ENCODE peak calls at places on chromosome 1, in ten cellular contexts. One of them, this sample, is unnamed.

GRCh38 chr1:107789817-107790609 is 175.0 kb downstream of the VAV3 start:
- DNase-seq in SJSA1: no peak
- DNase-seq in NCI-H345: peak; percentile 62
- DNase-seq in cardiac muscle cell: no peak
- DNase-seq in activated naive CD4-positive, alpha-beta T cell treated with Interleukin-2 at 50 U/mL for 16 hours: no peak
- DNase-seq in fibroblast of pulmonary artery: no peak
- DNase-seq in omental fat pad: no peak
- DNase-seq in stimulated activated CD8-positive, alpha-beta memory T cell treated with anti-CD3 and anti-CD28 coated beads, Interleukin-4, amount 100 ng/mL, for 1 hour: no peak
- DNase-seq in T1000: no peak
- DNase-seq in AG08396: no peak
- DNase-seq in this sample: no peak

GRCh38 chr1:163094589-163094988 is 25.4 kb downstream of the RGS4 start:
- DNase-seq in SJSA1: no peak
- DNase-seq in NCI-H345: no peak
- DNase-seq in cardiac muscle cell: no peak
- DNase-seq in activated naive CD4-positive, alpha-beta T cell treated with Interleukin-2 at 50 U/mL for 16 hours: no peak
- DNase-seq in fibroblast of pulmonary artery: no peak
- DNase-seq in omental fat pad: no peak
- DNase-seq in stimulated activated CD8-positive, alpha-beta memory T cell treated with anti-CD3 and anti-CD28 coated beads, Interleukin-4, amount 100 ng/mL, for 1 hour: no peak
- DNase-seq in T1000: no peak
- DNase-seq in AG08396: no peak
- DNase-seq in this sample: no peak

GRCh38 chr1:65412984-65413375 is 7.5 kb upstream of the LEPR start:
- DNase-seq in SJSA1: no peak
- DNase-seq in NCI-H345: no peak
- DNase-seq in cardiac muscle cell: no peak
- DNase-seq in activated naive CD4-positive, alpha-beta T cell treated with Interleukin-2 at 50 U/mL for 16 hours: no peak
- DNase-seq in fibroblast of pulmonary artery: no peak
- DNase-seq in omental fat pad: no peak
- DNase-seq in stimulated activated CD8-positive, alpha-beta memory T cell treated with anti-CD3 and anti-CD28 coated beads, Interleukin-4, amount 100 ng/mL, for 1 hour: no peak
- DNase-seq in T1000: peak; percentile 23
- DNase-seq in AG08396: peak; percentile 22
- DNase-seq in this sample: no peak

GRCh38 chr1:39081266-39082139 is 55.4 kb downstream of the NDUFS5 start:
- DNase-seq in SJSA1: no peak
- DNase-seq in NCI-H345: peak; percentile 35
- DNase-seq in cardiac muscle cell: no peak
- DNase-seq in activated naive CD4-positive, alpha-beta T cell treated with Interleukin-2 at 50 U/mL for 16 hours: peak; percentile 21
- DNase-seq in fibroblast of pulmonary artery: no peak
- DNase-seq in omental fat pad: no peak
- DNase-seq in stimulated activated CD8-positive, alpha-beta memory T cell treated with anti-CD3 and anti-CD28 coated beads, Interleukin-4, amount 100 ng/mL, for 1 hour: no peak
- DNase-seq in T1000: no peak
- DNase-seq in AG08396: peak; percentile 58
- DNase-seq in this sample: no peak

GRCh38 chr1:247287460-247287859 is 31.6 kb downstream of the VN1R5 start:
- DNase-seq in SJSA1: no peak
- DNase-seq in NCI-H345: no peak
- DNase-seq in cardiac muscle cell: no peak
- DNase-seq in activated naive CD4-positive, alpha-beta T cell treated with Interleukin-2 at 50 U/mL for 16 hours: no peak
- DNase-seq in fibroblast of pulmonary artery: no peak
- DNase-seq in omental fat pad: no peak
- DNase-seq in stimulated activated CD8-positive, alpha-beta memory T cell treated with anti-CD3 and anti-CD28 coated beads, Interleukin-4, amount 100 ng/mL, for 1 hour: no peak
- DNase-seq in T1000: no peak
- DNase-seq in AG08396: no peak
- DNase-seq in this sample: no peak

GRCh38 chr1:42732126-42732680 is 7.8 kb downstream of the CLDN19 start:
- DNase-seq in SJSA1: no peak
- DNase-seq in NCI-H345: no peak
- DNase-seq in cardiac muscle cell: peak; percentile 34
- DNase-seq in activated naive CD4-positive, alpha-beta T cell treated with Interleukin-2 at 50 U/mL for 16 hours: no peak
- DNase-seq in fibroblast of pulmonary artery: peak; percentile 11
- DNase-seq in omental fat pad: no peak
- DNase-seq in stimulated activated CD8-positive, alpha-beta memory T cell treated with anti-CD3 and anti-CD28 coated beads, Interleukin-4, amount 100 ng/mL, for 1 hour: no peak
- DNase-seq in T1000: no peak
- DNase-seq in AG08396: peak; percentile 5
- DNase-seq in this sample: no peak

GRCh38 chr1:101407505-101408211 is 170.8 kb downstream of the S1PR1 start:
- DNase-seq in SJSA1: no peak
- DNase-seq in NCI-H345: no peak
- DNase-seq in cardiac muscle cell: no peak
- DNase-seq in activated naive CD4-positive, alpha-beta T cell treated with Interleukin-2 at 50 U/mL for 16 hours: no peak
- DNase-seq in fibroblast of pulmonary artery: no peak
- DNase-seq in omental fat pad: no peak
- DNase-seq in stimulated activated CD8-positive, alpha-beta memory T cell treated with anti-CD3 and anti-CD28 coated beads, Interleukin-4, amount 100 ng/mL, for 1 hour: no peak
- DNase-seq in T1000: no peak
- DNase-seq in AG08396: no peak
- DNase-seq in this sample: no peak

GRCh38 chr1:119739150-119739549 is 27.4 kb downstream of the PHGDH start:
- DNase-seq in SJSA1: no peak
- DNase-seq in NCI-H345: no peak
- DNase-seq in cardiac muscle cell: peak; percentile 33
- DNase-seq in activated naive CD4-positive, alpha-beta T cell treated with Interleukin-2 at 50 U/mL for 16 hours: no peak
- DNase-seq in fibroblast of pulmonary artery: peak; percentile 31
- DNase-seq in omental fat pad: no peak
- DNase-seq in stimulated activated CD8-positive, alpha-beta memory T cell treated with anti-CD3 and anti-CD28 coated beads, Interleukin-4, amount 100 ng/mL, for 1 hour: no peak
- DNase-seq in T1000: no peak
- DNase-seq in AG08396: no peak
- DNase-seq in this sample: no peak

GRCh38 chr1:207808322-207808705 is 56.5 kb downstream of the CD46 start:
- DNase-seq in SJSA1: no peak
- DNase-seq in NCI-H345: no peak
- DNase-seq in cardiac muscle cell: no peak
- DNase-seq in activated naive CD4-positive, alpha-beta T cell treated with Interleukin-2 at 50 U/mL for 16 hours: no peak
- DNase-seq in fibroblast of pulmonary artery: no peak
- DNase-seq in omental fat pad: no peak
- DNase-seq in stimulated activated CD8-positive, alpha-beta memory T cell treated with anti-CD3 and anti-CD28 coated beads, Interleukin-4, amount 100 ng/mL, for 1 hour: no peak
- DNase-seq in T1000: no peak
- DNase-seq in AG08396: no peak
- DNase-seq in this sample: no peak

GRCh38 chr1:201902198-201902597 is 13.5 kb downstream of the SHISA4 start:
- DNase-seq in SJSA1: no peak
- DNase-seq in NCI-H345: no peak
- DNase-seq in cardiac muscle cell: peak; percentile 32
- DNase-seq in activated naive CD4-positive, alpha-beta T cell treated with Interleukin-2 at 50 U/mL for 16 hours: no peak
- DNase-seq in fibroblast of pulmonary artery: no peak
- DNase-seq in omental fat pad: no peak
- DNase-seq in stimulated activated CD8-positive, alpha-beta memory T cell treated with anti-CD3 and anti-CD28 coated beads, Interleukin-4, amount 100 ng/mL, for 1 hour: no peak
- DNase-seq in T1000: no peak
- DNase-seq in AG08396: peak; percentile 30
- DNase-seq in this sample: no peak

This sample was measured in ascending aorta.